ENCODE peak calls at places on chromosome 17, in six cellular contexts. E, S, A, K, J and V are unnamed samples.

GRCh38 chr17:43769426-43769825 is 9.4 kb downstream of the DUSP3 start:
- DNase-seq in E (no peak), S (no peak), A (no peak), K (no peak), J (no peak), V (no peak)

GRCh38 chr17:44304651-44305050 is 3.8 kb upstream of the RUNDC3A start:
- DNase-seq in E (no peak), S (no peak), A (no peak), K (no peak), J (no peak), V (peak; percentile 38)

GRCh38 chr17:34519286-34519685 is 60.1 kb upstream of the TMEM132E start:
- DNase-seq in E (no peak), S (no peak), A (no peak), K (no peak), J (no peak), V (peak; percentile 9)

GRCh38 chr17:68255151-68255550 is 7.3 kb downstream of the AMZ2 start:
- DNase-seq in E (no peak), S (no peak), A (no peak), K (no peak), J (no peak), V (no peak)

GRCh38 chr17:61409301-61410099 is 9.9 kb downstream of the TBX2 start:
- DNase-seq in E (peak; percentile 20), S (no peak), A (peak; percentile 13), K (no peak), J (peak; percentile 20), V (peak; percentile 72)

GRCh38 chr17:4607261-4607731 is 23.0 kb downstream of the SMTNL2 start:
- DNase-seq in E (no peak), S (no peak), A (no peak), K (no peak), J (no peak), V (no peak)

GRCh38 chr17:72952220-72952619 is 140.3 kb downstream of the SLC39A11 start:
- DNase-seq in E (no peak), S (no peak), A (no peak), K (no peak), J (no peak), V (no peak)

GRCh38 chr17:19726615-19727376 is 10.4 kb upstream of the SLC47A2 start:
- DNase-seq in E (no peak), S (no peak), A (no peak), K (no peak), J (no peak), V (peak; percentile 69)

GRCh38 chr17:59378621-59379194 is 47.3 kb downstream of the YPEL2 start:
- DNase-seq in E (no peak), S (no peak), A (no peak), K (no peak), J (no peak), V (peak; percentile 84)

GRCh38 chr17:56471661-56472060 is 121.8 kb upstream of the NOG start:
- DNase-seq in E (no peak), S (no peak), A (no peak), K (no peak), J (no peak), V (no peak)

GRCh38 chr17:50048146-50048720 is 7.7 kb upstream of the ITGA3 start:
- DNase-seq in E (no peak), S (no peak), A (no peak), K (no peak), J (no peak), V (no peak)

GRCh38 chr17:64378890-64379354 is 11.7 kb downstream of the PECAM1 start:
- DNase-seq in E (no peak), S (no peak), A (no peak), K (no peak), J (no peak), V (peak; percentile 48)

GRCh38 chr17:44269118-44269794 is 1.3 kb upstream of the SLC4A1 start:
- DNase-seq in E (no peak), S (no peak), A (no peak), K (no peak), J (no peak), V (no peak)